ENCODE peak calls at places on chromosomes 5 and 9, in six cellular contexts. Z, L, G, J, U and P are unnamed samples.

GRCh38 chr5:74015716-74016115 is 389.7 kb downstream of the ARHGEF28 start:
- DNase-seq in U (no peak), L (no peak), J (no peak), Z (no peak), G (no peak), P (no peak)

GRCh38 chr5:65262590-65263189 is 219.0 kb downstream of the ADAMTS6 start:
- DNase-seq in Z (no peak), J (no peak), G (no peak), L (peak), U (no peak), P (peak)

GRCh38 chr9:29775491-29775890 is 2202.2 kb upstream of the C9orf72 start:
- DNase-seq in L (no peak), J (no peak), Z (no peak), G (no peak), U (no peak), P (no peak)

GRCh38 chr5:150349681-150350275 is 7.7 kb upstream of the TCOF1 start:
- DNase-seq in Z (no peak), J (no peak), L (no peak), G (no peak), U (no peak), P (no peak)

GRCh38 chr9:14312721-14313377 is 1.1 kb downstream of the NFIB start:
- DNase-seq in G (no peak), U (peak), L (no peak), Z (no peak), J (no peak), P (no peak)

GRCh38 chr9:79477241-79477830 is 94.4 kb upstream of the TLE4 start:
- DNase-seq in Z (no peak), J (no peak), G (no peak), U (no peak), L (peak), P (no peak)

GRCh38 chr9:117375956-117376355 is 38.9 kb downstream of the ASTN2 start:
- DNase-seq in J (no peak), L (no peak), Z (no peak), G (no peak), U (no peak), P (no peak)

GRCh38 chr5:34582364-34582763 is 73.8 kb upstream of the RAI14 start:
- DNase-seq in G (no peak), J (no peak), U (no peak), L (no peak), Z (no peak), P (no peak)

GRCh38 chr5:112237456-112237855 is 181.6 kb downstream of the EPB41L4A start:
- DNase-seq in J (no peak), U (no peak), G (no peak), L (no peak), Z (no peak), P (no peak)

GRCh38 chr5:1967716-1968115 is 85.0 kb upstream of the IRX4 start:
- DNase-seq in L (no peak), J (peak), U (no peak), G (no peak), Z (no peak), P (no peak)

GRCh38 chr5:130488252-130488651 is 584.0 kb downstream of the CHSY3 start:
- DNase-seq in Z (no peak), U (no peak), L (no peak), G (no peak), J (no peak), P (no peak)